ENCODE peak calls at places on chromosomes 5 and 9, in five cellular contexts. R is AG20443; X is DMS153; J is NCI-H1694; M is stimulated activated CD8-positive, alpha-beta memory T cell treated with anti-CD3 and anti-CD28 coated beads, Interleukin-15, amount 100 ng/mL, for 1 hour. A is an unnamed sample.

GRCh38 chr9:113876806-113877236 is 712 bp downstream of the ZNF618 start:
- DNase-seq in R (no peak), J (no peak), X (no peak), M (no peak), A (no peak)

GRCh38 chr5:115840825-115841224 is 540 bp downstream of the ATG12 start:
- DNase-seq in X (no peak), J (no peak), R (no peak), M (no peak), A (no peak)

GRCh38 chr5:43190755-43191603 is 1.0 kb upstream of the NIM1K start:
- DNase-seq in M (no peak), R (peak; percentile 42), X (no peak), J (no peak), A (no peak)

GRCh38 chr9:21398955-21399489 is 9.9 kb upstream of the IFNA8 start:
- DNase-seq in M (no peak), R (no peak), X (no peak), J (no peak), A (no peak)

GRCh38 chr5:141623197-141623596 is 4.4 kb upstream of the DIAPH1 start:
- DNase-seq in M (no peak), R (no peak), X (no peak), J (no peak), A (no peak)

GRCh38 chr9:130872912-130873503 is 23.6 kb downstream of the QRFP start:
- DNase-seq in J (no peak), M (no peak), X (no peak), R (no peak), A (no peak)

GRCh38 chr5:74149395-74149794 is 491.1 kb downstream of the ENC1 start:
- DNase-seq in X (no peak), M (no peak), R (peak; percentile 67), J (no peak), A (no peak)

GRCh38 chr5:61004448-61004847 is 59.4 kb downstream of the NDUFAF2 start:
- DNase-seq in R (no peak), J (no peak), M (no peak), X (no peak), A (no peak)

GRCh38 chr5:166073921-166074838 is 2217.3 kb upstream of the WWC1 start:
- DNase-seq in X (no peak), R (no peak), M (no peak), J (no peak), A (no peak)

GRCh38 chr9:93013856-93014582 is 44.5 kb upstream of the SUSD3 start:
- DNase-seq in X (no peak), J (no peak), R (no peak), M (no peak), A (no peak)

GRCh38 chr9:136684799-136685198 is 2.5 kb downstream of the AGPAT2 start:
- DNase-seq in M (no peak), J (no peak), R (no peak), X (no peak), A (no peak)

GRCh38 chr5:54217826-54218503 is 92.4 kb downstream of the ARL15 start:
- DNase-seq in J (peak; percentile 77), M (no peak), R (peak; percentile 60), X (peak; percentile 16), A (no peak)

GRCh38 chr5:146042628-146043279 is 62.6 kb downstream of the PLAC8L1 start:
- DNase-seq in R (peak; percentile 73), J (no peak), X (no peak), M (no peak), A (no peak)

GRCh38 chr9:133994359-133995011 is 2.4 kb upstream of the VAV2 start:
- DNase-seq in X (peak; percentile 25), R (peak; percentile 89), M (peak; percentile 69), J (peak; percentile 7), A (peak; percentile 86)

GRCh38 chr9:137305060-137305787 is 3.2 kb upstream of the NRARP start:
- DNase-seq in X (peak; percentile 77), M (no peak), J (no peak), R (peak; percentile 75), A (no peak)

GRCh38 chr5:65625743-65626142 is 916 bp downstream of the SHLD3 start:
- DNase-seq in R (no peak), M (no peak), J (no peak), X (no peak), A (no peak)

GRCh38 chr5:139844472-139845145 is 49.0 kb downstream of the PSD2 start:
- DNase-seq in J (peak; percentile 56), M (peak; percentile 64), R (peak; percentile 85), X (peak; percentile 0), A (peak; percentile 57)

GRCh38 chr5:115671939-115672338 is 46.1 kb upstream of the TMED7 start:
- DNase-seq in J (no peak), X (no peak), M (no peak), R (no peak), A (no peak)

GRCh38 chr5:24642022-24642421 is 2.8 kb downstream of the CDH10 start:
- DNase-seq in J (peak; percentile 16), M (no peak), X (no peak), R (peak; percentile 10), A (no peak)

GRCh38 chr5:94422819-94423218 is 195.6 kb downstream of the KIAA0825 start:
- DNase-seq in M (no peak), X (peak; percentile 47), J (no peak), R (no peak), A (no peak)

GRCh38 chr9:81559741-81560140 is 129.6 kb downstream of the TLE1 start:
- DNase-seq in R (peak; percentile 74), M (no peak), X (no peak), J (no peak), A (no peak)

A was measured in activated B cell treated with CpG ODN at 0.5 μM for 24 hours.